ENCODE peak calls at places on chromosomes 12 and 14, in four cellular contexts. A, C, O and R are unnamed samples.

GRCh38 chr14:39232554-39233415 is 930 bp upstream of the MIA2 start:
- DNase-seq in A (no peak), C (peak), O (no peak), R (no peak)

GRCh38 chr14:68947802-68948201 is 31.3 kb downstream of the ACTN1 start:
- DNase-seq in A (peak), C (peak), O (peak), R (peak)

GRCh38 chr14:102362084-102362483 is 606 bp downstream of the CINP start:
- DNase-seq in A (no peak), C (peak), O (no peak), R (no peak)

GRCh38 chr12:91991397-91992187 is 154.1 kb downstream of the BTG1 start:
- DNase-seq in A (no peak), C (no peak), O (no peak), R (no peak)

GRCh38 chr12:89783321-89784060 is 74.9 kb upstream of the ATP2B1 start:
- DNase-seq in A (peak), C (no peak), O (no peak), R (no peak)

GRCh38 chr14:64875350-64875749 is 4.4 kb downstream of the SPTB start:
- DNase-seq in A (no peak), C (no peak), O (no peak), R (no peak)

GRCh38 chr14:43896044-43896443 is 611.0 kb downstream of the FSCB start:
- DNase-seq in A (no peak), C (no peak), O (no peak), R (no peak)

GRCh38 chr14:41034969-41035368 is 571.7 kb upstream of the LRFN5 start:
- DNase-seq in A (no peak), C (no peak), O (no peak), R (no peak)

GRCh38 chr12:57543666-57544065 is 3.3 kb downstream of the DCTN2 start:
- DNase-seq in A (no peak), C (no peak), O (no peak), R (no peak)

GRCh38 chr14:100896369-100897060 is 7.0 kb downstream of the RTL1 start:
- DNase-seq in A (no peak), C (no peak), O (no peak), R (no peak)

GRCh38 chr14:23093104-23093503 is 1.8 kb downstream of the ACIN1 start:
- DNase-seq in A (no peak), C (no peak), O (no peak), R (no peak)

GRCh38 chr12:64147860-64148259 is 74.2 kb downstream of the KICS2 start:
- DNase-seq in A (no peak), C (no peak), O (no peak), R (no peak)

GRCh38 chr12:92899388-92900001 is 29.6 kb downstream of the EEA1 start:
- DNase-seq in A (no peak), C (peak), O (peak), R (peak)

GRCh38 chr12:49871263-49871561 is 28.3 kb upstream of the BCDIN3D start:
- DNase-seq in A (no peak), C (no peak), O (no peak), R (no peak)

GRCh38 chr12:1917172-1918070 is 1.0 kb downstream of the CACNA2D4 start:
- DNase-seq in A (peak), C (no peak), O (no peak), R (no peak)

GRCh38 chr12:57239587-57240068 is 10.1 kb downstream of the SHMT2 start:
- DNase-seq in A (no peak), C (no peak), O (no peak), R (no peak)

GRCh38 chr12:98955284-98955683 is 310.2 kb downstream of the APAF1 start:
- DNase-seq in A (peak), C (peak), O (peak), R (no peak)

GRCh38 chr12:131087302-131087818 is 133.7 kb downstream of the ADGRD1 start:
- DNase-seq in A (peak), C (no peak), O (no peak), R (peak)

GRCh38 chr14:85572845-85573244 is 42.9 kb downstream of the FLRT2 start:
- DNase-seq in A (no peak), C (no peak), O (no peak), R (no peak)

GRCh38 chr12:77232045-77232444 is 166.7 kb upstream of the E2F7 start:
- DNase-seq in A (no peak), C (no peak), O (no peak), R (no peak)

GRCh38 chr12:78887008-78887407 is 22.4 kb downstream of the SYT1 start:
- DNase-seq in A (no peak), C (peak), O (no peak), R (no peak)

GRCh38 chr14:100914597-100915021 is 11.1 kb upstream of the RTL1 start:
- DNase-seq in A (no peak), C (no peak), O (no peak), R (no peak)

GRCh38 chr14:89425931-89426330 is 8.9 kb upstream of the FOXN3 start:
- DNase-seq in A (no peak), C (peak), O (no peak), R (no peak)

GRCh38 chr12:47725893-47726292 is 603 bp upstream of the ENDOU start:
- DNase-seq in A (no peak), C (peak), O (no peak), R (no peak)

GRCh38 chr12:79674629-79675028 is 16.1 kb downstream of the PAWR start:
- DNase-seq in A (no peak), C (peak), O (no peak), R (no peak)

GRCh38 chr12:75877588-75878381 is 153.8 kb downstream of the PHLDA1 start:
- DNase-seq in A (peak), C (no peak), O (peak), R (no peak)

GRCh38 chr14:38256358-38256840 is 506 bp upstream of the CLEC14A start:
- DNase-seq in A (no peak), C (peak), O (peak), R (no peak)

GRCh38 chr12:24948816-24949722 is at the start of gene BCAT1:
- DNase-seq in A (peak), C (peak), O (peak), R (peak)

GRCh38 chr12:76143343-76144252 is 59.1 kb upstream of the NAP1L1 start:
- DNase-seq in A (no peak), C (no peak), O (no peak), R (no peak)

GRCh38 chr14:104723651-104724406 is at the start of gene ADSS1:
- DNase-seq in A (peak), C (no peak), O (peak), R (peak)

GRCh38 chr14:54127526-54127925 is 170.9 kb upstream of the BMP4 start:
- DNase-seq in A (no peak), C (peak), O (no peak), R (no peak)

DNA sequence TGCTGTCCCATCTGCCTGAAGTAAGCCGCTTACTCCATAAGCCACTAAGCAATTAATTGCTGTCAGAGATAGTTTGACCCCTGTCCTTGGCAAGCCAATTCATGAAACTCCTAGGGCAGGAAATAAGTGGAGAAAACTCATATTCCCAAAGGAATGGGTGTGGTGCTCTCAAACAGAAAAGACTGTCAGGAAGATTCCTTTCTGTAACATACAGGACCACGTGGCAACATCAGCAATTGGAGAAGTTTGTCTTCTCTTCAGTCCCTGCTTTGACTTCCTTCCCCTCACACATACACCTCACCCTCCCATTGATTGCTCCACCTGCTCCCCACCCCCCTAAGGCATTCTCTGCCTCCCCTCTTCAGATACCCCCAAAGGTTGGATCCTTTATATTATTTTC is 36.2 kb upstream of the MDM1 start:
- DNase-seq in A (peak), C (no peak), O (no peak), R (no peak)
- H3K27ac ChIP-seq in A (no peak), C (no peak), O (no peak), R (no peak)

GRCh38 chr14:58395815-58396626 is at the start of gene TOMM20L:
- DNase-seq in A (peak), C (peak), O (peak), R (peak)

GRCh38 chr14:58398495-58398894 is 2.8 kb downstream of the TOMM20L start:
- DNase-seq in A (no peak), C (no peak), O (no peak), R (no peak)

GRCh38 chr14:58398895-58399294 is 3.2 kb downstream of the TOMM20L start:
- DNase-seq in A (no peak), C (no peak), O (no peak), R (no peak)

GRCh38 chr14:58401587-58401986 is 5.9 kb downstream of the TOMM20L start:
- DNase-seq in A (no peak), C (no peak), O (no peak), R (no peak)
- TF ChIP-seq CTCF in A (no peak), C (peak), O (no peak), R (no peak)

DNA sequence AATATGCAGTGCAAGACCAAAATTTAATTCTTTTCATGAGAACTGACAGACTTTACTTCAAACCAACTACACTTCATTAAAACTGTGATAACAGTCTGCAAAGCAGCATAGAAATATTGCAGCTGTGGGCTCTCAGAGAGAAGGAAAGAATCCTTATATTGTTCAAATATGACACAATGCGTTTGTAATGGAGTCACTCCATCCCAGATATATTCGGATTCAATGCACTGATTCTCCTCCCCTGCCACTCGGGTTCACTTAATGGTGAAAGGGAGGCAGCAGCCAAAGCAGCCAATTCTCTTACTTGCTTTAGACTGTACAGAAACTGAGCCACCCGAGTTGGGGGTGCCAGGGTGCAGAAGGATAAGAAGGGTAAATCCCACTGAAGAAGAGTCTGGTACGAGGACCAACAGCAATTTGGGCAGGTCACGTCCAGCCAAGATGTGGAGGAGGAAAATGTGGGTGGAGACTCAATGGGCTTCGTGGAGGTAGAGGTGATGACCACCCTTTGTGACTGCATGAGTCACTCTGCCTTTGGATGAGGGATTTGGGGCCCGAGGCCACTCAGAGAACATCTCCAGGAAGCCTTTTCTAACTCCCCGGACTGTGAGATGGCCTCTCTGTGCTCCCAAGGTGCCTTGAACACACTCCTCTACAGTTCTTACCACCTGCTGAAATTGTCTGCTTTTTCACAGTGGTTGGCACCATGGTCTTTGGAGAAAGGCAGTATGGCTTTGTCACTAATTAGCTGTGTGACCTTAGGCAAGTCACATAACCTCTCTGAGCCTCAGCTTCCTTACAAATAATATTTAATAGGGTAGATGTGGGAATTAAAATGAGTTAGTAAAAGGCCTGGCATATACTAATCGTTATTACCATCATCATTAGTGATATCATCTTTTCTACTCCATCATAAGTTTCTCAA is 67.2 kb upstream of the ARHGAP5 start:
- DNase-seq in A (no peak), C (no peak), O (no peak), R (no peak)
- H3K27ac ChIP-seq in A (no peak), C (no peak), O (no peak), R (no peak)

DNA sequence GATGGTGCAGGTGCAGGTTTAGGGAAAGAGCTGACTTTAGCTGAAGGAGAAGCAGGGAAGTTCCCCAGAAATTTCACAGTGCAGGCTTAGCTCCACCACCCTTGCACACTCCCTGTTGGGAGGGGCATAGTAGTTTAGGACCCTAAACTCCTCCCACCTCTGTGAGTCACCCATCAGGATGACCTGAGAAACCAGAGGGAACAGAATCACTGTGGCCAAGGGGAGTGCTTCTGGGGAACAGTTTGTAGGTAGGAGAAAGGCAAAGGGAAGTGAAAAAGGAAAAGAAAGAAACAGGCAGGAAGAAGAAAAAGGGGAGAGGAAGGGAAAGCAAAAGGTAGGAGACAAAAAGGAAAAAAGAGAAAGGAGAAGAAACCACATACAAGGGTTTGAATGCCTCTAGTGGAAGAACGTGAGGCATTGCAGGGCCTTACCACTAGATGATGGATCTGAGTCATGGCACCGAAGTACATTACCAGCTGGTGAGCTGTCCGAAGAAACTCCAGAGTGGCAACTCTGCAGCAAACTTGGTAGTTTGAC is 404.2 kb downstream of the SLC6A15 start:
- DNase-seq in A (no peak), C (peak), O (no peak), R (no peak)
- TF ChIP-seq CTCF in A (peak), C (peak), O (peak), R (peak)

GRCh38 chr12:12741705-12742104 is 24.5 kb downstream of the CDKN1B start:
- DNase-seq in A (no peak), C (no peak), O (no peak), R (no peak)
- H3K27ac ChIP-seq in A (peak), C (no peak), O (no peak), R (peak)

GRCh38 chr12:30965613-30965985 is 39.1 kb downstream of the TSPAN11 start:
- DNase-seq in A (peak), C (no peak), O (peak), R (no peak)
- TF ChIP-seq CTCF in A (peak), C (peak), O (peak), R (peak)